ENCODE peak calls at places on chromosome 3, in nine cellular contexts. D is coronary artery; F is NCI-H2029; O is DMS 273 treated with DMSO at 0.1 percent for 48 hours; V is CD8-positive, alpha-beta memory T cell; W is mammary epithelial cell; H is hepatocyte; A is ovary; T is WTC11. Z is an unnamed sample.

GRCh38 chr3:148641712-148642111 is 56.0 kb upstream of the AGTR1 start:
- DNase-seq in V (no peak), W (no peak), A (no peak), T (no peak), F (no peak), H (no peak), D (no peak), O (no peak), Z (no peak)

GRCh38 chr3:101383156-101383575 is 62.8 kb upstream of the IMPG2 start:
- DNase-seq in O (peak), V (no peak), W (no peak), D (no peak), H (peak), A (peak), T (peak), F (no peak), Z (no peak)

GRCh38 chr3:157081681-157082210 is 78.2 kb downstream of the CCNL1 start:
- DNase-seq in D (peak), W (peak), V (peak), H (peak), F (no peak), T (peak), O (no peak), A (peak), Z (peak)

GRCh38 chr3:113676252-113676651 is 20.2 kb downstream of the USF3 start:
- DNase-seq in T (no peak), D (no peak), A (no peak), O (no peak), H (no peak), F (no peak), W (no peak), V (no peak), Z (no peak)

GRCh38 chr3:108127301-108127988 is 36.6 kb upstream of the CD47 start:
- DNase-seq in W (peak), A (no peak), V (peak), F (no peak), T (no peak), H (no peak), D (no peak), O (no peak), Z (no peak)

GRCh38 chr3:23648965-23649328 is 156.8 kb upstream of the UBE2E1 start:
- DNase-seq in O (no peak), A (no peak), F (no peak), V (no peak), T (no peak), H (no peak), W (peak), D (no peak), Z (no peak)

GRCh38 chr3:66098436-66098835 is 59.7 kb upstream of the MAGI1 start:
- DNase-seq in A (no peak), O (no peak), H (no peak), V (no peak), T (no peak), W (no peak), F (no peak), D (no peak), Z (no peak)

GRCh38 chr3:58899159-58899952 is 150.5 kb downstream of the CFAP20DC start:
- DNase-seq in O (no peak), A (no peak), W (no peak), T (no peak), F (no peak), V (no peak), H (peak), D (no peak), Z (no peak)

GRCh38 chr3:85288257-85288656 is 329.5 kb downstream of the CADM2 start:
- DNase-seq in A (no peak), V (no peak), D (no peak), T (no peak), H (no peak), F (no peak), O (no peak), W (no peak), Z (no peak)

GRCh38 chr3:104437891-104438290 is 928.8 kb upstream of the ALCAM start:
- DNase-seq in O (no peak), F (no peak), H (no peak), T (no peak), V (no peak), D (no peak), A (no peak), W (peak), Z (no peak)

GRCh38 chr3:105793040-105793439 is 75.8 kb downstream of the CBLB start:
- DNase-seq in V (no peak), F (no peak), D (no peak), O (no peak), H (no peak), T (no peak), A (no peak), W (no peak), Z (no peak)

GRCh38 chr3:43255675-43256074 is 30.7 kb upstream of the SNRK start:
- DNase-seq in T (no peak), V (no peak), A (no peak), H (no peak), F (no peak), D (no peak), W (no peak), O (no peak), Z (no peak)

GRCh38 chr3:7070461-7070860 is 209.5 kb downstream of the GRM7 start:
- DNase-seq in T (no peak), W (no peak), O (no peak), F (no peak), D (no peak), A (no peak), V (no peak), H (no peak), Z (no peak)

GRCh38 chr3:104952587-104952986 is 414.1 kb upstream of the ALCAM start:
- DNase-seq in O (no peak), T (no peak), D (no peak), W (peak), V (no peak), F (no peak), A (no peak), H (no peak), Z (peak)

GRCh38 chr3:174821477-174821876 is 37.7 kb upstream of the NAALADL2 start:
- DNase-seq in H (peak), O (peak), D (no peak), W (no peak), V (no peak), A (no peak), T (no peak), F (no peak), Z (no peak)

GRCh38 chr3:157347577-157348303 is 88.9 kb upstream of the PTX3 start:
- DNase-seq in O (no peak), H (no peak), F (no peak), D (no peak), V (no peak), A (no peak), T (peak), W (no peak), Z (no peak)

GRCh38 chr3:57158813-57159678 is 6.1 kb downstream of the IL17RD start:
- DNase-seq in V (no peak), W (peak), A (no peak), T (peak), F (peak), H (no peak), O (no peak), D (no peak), Z (no peak)

GRCh38 chr3:134838599-134838998 is 43.5 kb downstream of the EPHB1 start:
- DNase-seq in F (no peak), V (no peak), O (no peak), D (no peak), T (no peak), A (no peak), W (no peak), H (no peak), Z (no peak)

GRCh38 chr3:154926721-154927120 is 153.4 kb upstream of the MME start:
- DNase-seq in F (no peak), V (no peak), A (no peak), H (peak), W (no peak), D (no peak), T (no peak), O (no peak), Z (no peak)

GRCh38 chr3:58009749-58010535 is 1.7 kb downstream of the FLNB start:
- DNase-seq in O (no peak), V (no peak), F (peak), W (peak), A (no peak), T (peak), D (no peak), H (peak), Z (peak)